ENCODE peak calls at places on chromosomes 6 and 20, in nine cellular contexts. L, Q, M, R, D, A, S, H and V are unnamed samples.

GRCh38 chr6:75418233-75418632 is 75.4 kb downstream of the FILIP1 start:
- DNase-seq in L (no peak), Q (no peak), M (no peak), R (no peak), D (no peak), A (no peak), S (no peak), H (no peak), V (no peak)

GRCh38 chr6:7542065-7542877 is 800 bp downstream of the DSP start:
- DNase-seq in L (peak; percentile 49), Q (peak; percentile 30), M (peak; percentile 65), R (peak; percentile 52), D (peak; percentile 30), A (no peak), S (peak; percentile 1), H (no peak), V (no peak)

GRCh38 chr6:32436995-32437836 is 2.5 kb upstream of the HLA-DRA start:
- DNase-seq in L (no peak), Q (no peak), M (no peak), R (no peak), D (no peak), A (peak; percentile 93), S (no peak), H (no peak), V (no peak)

GRCh38 chr6:159761135-159761872 is 541 bp upstream of the ACAT2 start:
- DNase-seq in L (peak; percentile 29), Q (no peak), M (peak; percentile 30), R (no peak), D (peak; percentile 12), A (peak; percentile 52), S (no peak), H (no peak), V (no peak)

GRCh38 chr6:148343383-148343782 is 745 bp downstream of the SASH1 start:
- DNase-seq in L (no peak), Q (no peak), M (no peak), R (no peak), D (no peak), A (no peak), S (no peak), H (no peak), V (no peak)

GRCh38 chr6:164113637-164114036 is 699.1 kb downstream of the QKI start:
- DNase-seq in L (no peak), Q (no peak), M (no peak), R (peak; percentile 46), D (no peak), A (no peak), S (no peak), H (no peak), V (no peak)

GRCh38 chr20:34065260-34065659 is 46.8 kb downstream of the EIF2S2 start:
- DNase-seq in L (no peak), Q (no peak), M (no peak), R (no peak), D (no peak), A (no peak), S (no peak), H (no peak), V (no peak)

GRCh38 chr6:150641398-150642139 is 41.9 kb downstream of the PLEKHG1 start:
- DNase-seq in L (no peak), Q (no peak), M (no peak), R (no peak), D (no peak), A (peak; percentile 65), S (no peak), H (no peak), V (no peak)

GRCh38 chr6:168699631-168700315 is 258.8 kb downstream of the SMOC2 start:
- DNase-seq in L (no peak), Q (peak; percentile 50), M (no peak), R (no peak), D (no peak), A (no peak), S (no peak), H (no peak), V (no peak)
- H3K9me3 ChIP-seq in L (no peaks in the 10 kb centered on the region), Q (peaks cover 7% of the 10 kb centered on the region), M (no peaks in the 10 kb centered on the region), R (no peaks in the 10 kb centered on the region), D (no peaks in the 10 kb centered on the region), A (no peaks in the 10 kb centered on the region), S (no peaks in the 10 kb centered on the region), H (no peaks in the 10 kb centered on the region), V (no peaks in the 10 kb centered on the region)

GRCh38 chr6:28794175-28795002 is 129.4 kb downstream of the TRIM27 start:
- DNase-seq in L (no peak), Q (no peak), M (peak; percentile 72), R (peak; percentile 62), D (no peak), A (peak; percentile 19), S (no peak), H (no peak), V (no peak)

GRCh38 chr6:28785962-28786679 is 137.7 kb downstream of the TRIM27 start:
- DNase-seq in L (no peak), Q (no peak), M (no peak), R (no peak), D (no peak), A (no peak), S (no peak), H (no peak), V (no peak)

GRCh38 chr6:28789553-28790083 is 134.2 kb downstream of the TRIM27 start:
- DNase-seq in L (no peak), Q (no peak), M (peak; percentile 34), R (peak; percentile 71), D (no peak), A (peak; percentile 13), S (no peak), H (no peak), V (no peak)

GRCh38 chr6:28791002-28791383 is 132.8 kb downstream of the TRIM27 start:
- DNase-seq in L (no peak), Q (no peak), M (no peak), R (no peak), D (no peak), A (no peak), S (no peak), H (no peak), V (no peak)
- H3K9me3 ChIP-seq in L (peaks cover 33% of the 10 kb centered on the region), Q (peaks cover 12% of the 10 kb centered on the region), M (no peaks in the 10 kb centered on the region), R (no peaks in the 10 kb centered on the region), D (no peaks in the 10 kb centered on the region), A (no peaks in the 10 kb centered on the region), S (no peaks in the 10 kb centered on the region), H (no peaks in the 10 kb centered on the region), V (peaks cover 5% of the 10 kb centered on the region)

DNA sequence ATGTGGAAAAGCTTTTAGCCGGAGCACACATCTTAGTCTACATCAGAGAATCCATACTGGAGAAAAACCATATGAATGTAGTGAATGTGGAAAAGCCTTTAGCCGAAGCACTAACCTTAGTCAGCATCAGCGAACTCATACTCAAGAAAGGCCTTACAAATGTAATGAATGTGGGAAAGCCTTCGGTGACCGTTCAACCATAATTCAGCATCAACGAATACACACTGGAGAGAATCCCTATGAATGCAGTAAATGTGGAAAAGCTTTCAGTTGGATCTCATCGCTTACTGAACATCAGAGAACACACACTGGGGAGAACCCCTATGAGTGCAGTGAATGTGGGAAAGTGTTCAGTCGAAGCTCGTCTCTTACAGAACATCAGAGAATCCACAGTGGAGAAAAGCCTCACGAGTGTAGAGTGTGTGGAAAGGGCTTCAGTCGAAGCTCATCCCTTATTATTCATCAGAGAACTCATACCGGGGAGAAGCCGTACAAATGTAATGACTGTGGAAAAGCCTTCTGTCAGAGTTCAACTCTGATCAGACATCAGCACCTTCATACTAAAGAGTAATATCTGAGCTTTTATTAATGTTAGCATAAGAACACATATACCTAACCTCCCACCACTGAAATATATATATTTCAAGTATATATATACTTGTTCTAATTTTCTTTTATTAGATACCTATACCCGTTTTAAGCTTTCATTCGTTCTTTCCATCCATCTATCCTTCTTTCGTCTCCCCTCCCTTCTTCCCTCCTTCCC is 12.5 kb downstream of the ZNF391 start:
- DNase-seq in L (no peak), Q (no peak), M (no peak), R (no peak), D (no peak), A (no peak), S (no peak), H (no peak), V (no peak)
- H3K9me3 ChIP-seq in L (peaks cover 66% of the 10 kb centered on the region), Q (peaks cover 72% of the 10 kb centered on the region), M (no peaks in the 10 kb centered on the region), R (peaks cover 7% of the 10 kb centered on the region), D (peaks cover 57% of the 10 kb centered on the region), A (peaks cover 4% of the 10 kb centered on the region), S (peaks cover 16% of the 10 kb centered on the region), H (peaks cover 19% of the 10 kb centered on the region), V (peaks cover 17% of the 10 kb centered on the region)

DNA sequence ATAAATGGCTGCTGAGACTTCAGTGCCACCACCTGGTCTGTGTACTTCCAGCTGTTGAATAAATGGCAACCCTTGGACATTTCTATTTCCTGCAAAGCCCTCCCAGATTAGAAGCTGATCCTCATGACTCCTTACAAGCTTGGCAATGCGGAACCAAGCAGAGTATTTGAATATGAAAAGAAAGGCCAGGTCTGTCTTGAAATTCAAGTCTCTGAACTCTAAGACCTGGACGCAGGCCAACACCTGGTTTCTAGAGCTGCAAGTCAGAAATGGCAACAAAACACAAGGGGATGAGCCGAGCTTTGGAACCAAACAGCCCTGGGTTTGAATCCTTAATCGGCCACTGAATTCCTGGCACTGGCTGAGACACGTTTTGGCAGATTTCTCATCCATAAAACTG is 353.4 kb downstream of the PTPRT start:
- DNase-seq in L (peak; percentile 42), Q (no peak), M (no peak), R (no peak), D (no peak), A (no peak), S (no peak), H (no peak), V (no peak)
- H3K9me3 ChIP-seq in L (no peaks in the 10 kb centered on the region), Q (peaks cover 1% of the 10 kb centered on the region), M (no peaks in the 10 kb centered on the region), R (peaks cover 6% of the 10 kb centered on the region), D (no peaks in the 10 kb centered on the region), A (no peaks in the 10 kb centered on the region), S (no peaks in the 10 kb centered on the region), H (no peaks in the 10 kb centered on the region), V (no peaks in the 10 kb centered on the region)

GRCh38 chr20:31274441-31274840 is 17.0 kb downstream of the DEFB115 start:
- DNase-seq in L (no peak), Q (no peak), M (no peak), R (no peak), D (no peak), A (no peak), S (no peak), H (no peak), V (no peak)
- H3K9me3 ChIP-seq in L (peaks cover 69% of the 10 kb centered on the region), Q (peaks cover 59% of the 10 kb centered on the region), M (no peaks in the 10 kb centered on the region), R (peaks cover 15% of the 10 kb centered on the region), D (peaks cover 47% of the 10 kb centered on the region), A (peaks cover 6% of the 10 kb centered on the region), S (no peaks in the 10 kb centered on the region), H (peaks cover 10% of the 10 kb centered on the region), V (peaks cover 4% of the 10 kb centered on the region)

DNA sequence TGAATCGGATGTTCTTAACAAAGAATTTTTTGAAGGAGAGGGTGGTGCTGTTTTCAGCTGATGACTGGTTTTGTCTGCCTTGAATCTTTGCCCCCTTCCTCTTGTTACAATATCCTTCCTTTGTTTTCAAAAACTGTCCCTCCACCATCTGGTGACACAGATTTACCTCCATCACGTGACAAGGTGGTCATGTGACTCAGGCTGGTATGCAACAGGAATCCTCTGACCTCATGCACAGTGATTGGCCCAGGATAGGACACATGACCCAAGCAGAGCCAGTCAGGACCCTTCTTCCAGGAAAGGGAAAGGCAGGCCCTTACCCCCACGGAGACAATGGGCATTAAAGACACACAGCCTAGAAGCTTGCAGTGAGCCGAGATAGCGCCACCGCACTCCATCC is 84.7 kb upstream of the MC3R start:
- DNase-seq in L (no peak), Q (no peak), M (no peak), R (peak; percentile 58), D (no peak), A (peak; percentile 48), S (no peak), H (no peak), V (no peak)
- H3K9me3 ChIP-seq in L (no peaks in the 10 kb centered on the region), Q (no peaks in the 10 kb centered on the region), M (no peaks in the 10 kb centered on the region), R (peaks cover 14% of the 10 kb centered on the region), D (no peaks in the 10 kb centered on the region), A (peaks cover 4% of the 10 kb centered on the region), S (peaks cover 4% of the 10 kb centered on the region), H (no peaks in the 10 kb centered on the region), V (no peaks in the 10 kb centered on the region)

GRCh38 chr20:24935786-24936525 is 13.1 kb upstream of the CST7 start:
- DNase-seq in L (no peak), Q (no peak), M (no peak), R (no peak), D (no peak), A (no peak), S (no peak), H (no peak), V (no peak)
- H3K9me3 ChIP-seq in L (peaks cover 6% of the 10 kb centered on the region), Q (peaks cover 10% of the 10 kb centered on the region), M (no peaks in the 10 kb centered on the region), R (no peaks in the 10 kb centered on the region), D (no peaks in the 10 kb centered on the region), A (no peaks in the 10 kb centered on the region), S (no peaks in the 10 kb centered on the region), H (no peaks in the 10 kb centered on the region), V (no peaks in the 10 kb centered on the region)